ENCODE peak calls at places on chromosomes 1 and 21, in eight cellular contexts. One of them, this sample, is unnamed.

GRCh38 chr1:116559304-116559761 is 11.5 kb downstream of the CD58 start:
- DNase-seq in epithelial cell of esophagus: no peak
- DNase-seq in stimulated activated CD8-positive, alpha-beta memory T cell treated with anti-CD3 and anti-CD28 coated beads, Interleukin-4, amount 100 ng/mL, for 4 hours: no peak
- DNase-seq in NCI-H748 treated with DMSO at 0.1 percent for 48 hours: no peak
- DNase-seq in NCI-H2171 treated with DMSO at 0.1 percent for 48 hours: no peak
- DNase-seq in RWPE1: no peak
- DNase-seq in H7: no peak
- DNase-seq in heart left ventricle: no peak
- DNase-seq in this sample: no peak

GRCh38 chr1:48870596-48870995 is 93.9 kb upstream of the BEND5 start:
- DNase-seq in stimulated activated CD8-positive, alpha-beta memory T cell treated with anti-CD3 and anti-CD28 coated beads, Interleukin-4, amount 100 ng/mL, for 4 hours: no peak
- DNase-seq in H7: no peak
- DNase-seq in heart left ventricle: no peak
- DNase-seq in NCI-H748 treated with DMSO at 0.1 percent for 48 hours: peak; percentile 30
- DNase-seq in RWPE1: no peak
- DNase-seq in NCI-H2171 treated with DMSO at 0.1 percent for 48 hours: peak; percentile 35
- DNase-seq in epithelial cell of esophagus: peak; percentile 47
- DNase-seq in this sample: no peak

GRCh38 chr1:22290611-22291010 is 147.7 kb upstream of the WNT4 start:
- DNase-seq in heart left ventricle: no peak
- DNase-seq in NCI-H748 treated with DMSO at 0.1 percent for 48 hours: no peak
- DNase-seq in RWPE1: no peak
- DNase-seq in NCI-H2171 treated with DMSO at 0.1 percent for 48 hours: no peak
- DNase-seq in stimulated activated CD8-positive, alpha-beta memory T cell treated with anti-CD3 and anti-CD28 coated beads, Interleukin-4, amount 100 ng/mL, for 4 hours: no peak
- DNase-seq in epithelial cell of esophagus: no peak
- DNase-seq in H7: peak; percentile 24
- DNase-seq in this sample: no peak

GRCh38 chr1:3543076-3544049 is 67.9 kb downstream of the MEGF6 start:
- DNase-seq in NCI-H2171 treated with DMSO at 0.1 percent for 48 hours: no peak
- DNase-seq in RWPE1: peak; percentile 87
- DNase-seq in H7: peak; percentile 86
- DNase-seq in epithelial cell of esophagus: peak; percentile 37
- DNase-seq in NCI-H748 treated with DMSO at 0.1 percent for 48 hours: no peak
- DNase-seq in stimulated activated CD8-positive, alpha-beta memory T cell treated with anti-CD3 and anti-CD28 coated beads, Interleukin-4, amount 100 ng/mL, for 4 hours: no peak
- DNase-seq in heart left ventricle: no peak
- DNase-seq in this sample: peak; percentile 35

GRCh38 chr21:45374826-45375455 is 30.0 kb upstream of the COL18A1 start:
- DNase-seq in H7: no peak
- DNase-seq in NCI-H2171 treated with DMSO at 0.1 percent for 48 hours: no peak
- DNase-seq in RWPE1: no peak
- DNase-seq in stimulated activated CD8-positive, alpha-beta memory T cell treated with anti-CD3 and anti-CD28 coated beads, Interleukin-4, amount 100 ng/mL, for 4 hours: no peak
- DNase-seq in epithelial cell of esophagus: no peak
- DNase-seq in heart left ventricle: no peak
- DNase-seq in NCI-H748 treated with DMSO at 0.1 percent for 48 hours: no peak
- DNase-seq in this sample: no peak

GRCh38 chr1:14504517-14504916 is 94.0 kb upstream of the KAZN start:
- DNase-seq in stimulated activated CD8-positive, alpha-beta memory T cell treated with anti-CD3 and anti-CD28 coated beads, Interleukin-4, amount 100 ng/mL, for 4 hours: no peak
- DNase-seq in epithelial cell of esophagus: no peak
- DNase-seq in RWPE1: no peak
- DNase-seq in H7: no peak
- DNase-seq in NCI-H748 treated with DMSO at 0.1 percent for 48 hours: no peak
- DNase-seq in NCI-H2171 treated with DMSO at 0.1 percent for 48 hours: no peak
- DNase-seq in heart left ventricle: no peak
- DNase-seq in this sample: no peak

GRCh38 chr1:232709339-232709738 is 79.4 kb upstream of the SIPA1L2 start:
- DNase-seq in NCI-H2171 treated with DMSO at 0.1 percent for 48 hours: no peak
- DNase-seq in stimulated activated CD8-positive, alpha-beta memory T cell treated with anti-CD3 and anti-CD28 coated beads, Interleukin-4, amount 100 ng/mL, for 4 hours: no peak
- DNase-seq in heart left ventricle: no peak
- DNase-seq in H7: no peak
- DNase-seq in RWPE1: peak; percentile 24
- DNase-seq in epithelial cell of esophagus: peak; percentile 67
- DNase-seq in NCI-H748 treated with DMSO at 0.1 percent for 48 hours: no peak
- DNase-seq in this sample: peak; percentile 36

GRCh38 chr1:13550663-13551062 is 33.0 kb upstream of the PDPN start:
- DNase-seq in NCI-H2171 treated with DMSO at 0.1 percent for 48 hours: no peak
- DNase-seq in RWPE1: no peak
- DNase-seq in heart left ventricle: no peak
- DNase-seq in stimulated activated CD8-positive, alpha-beta memory T cell treated with anti-CD3 and anti-CD28 coated beads, Interleukin-4, amount 100 ng/mL, for 4 hours: no peak
- DNase-seq in epithelial cell of esophagus: no peak
- DNase-seq in H7: no peak
- DNase-seq in NCI-H748 treated with DMSO at 0.1 percent for 48 hours: no peak
- DNase-seq in this sample: no peak

GRCh38 chr21:25872271-25872670 is 137.5 kb downstream of the GABPA start:
- DNase-seq in stimulated activated CD8-positive, alpha-beta memory T cell treated with anti-CD3 and anti-CD28 coated beads, Interleukin-4, amount 100 ng/mL, for 4 hours: no peak
- DNase-seq in H7: peak; percentile 51
- DNase-seq in epithelial cell of esophagus: no peak
- DNase-seq in NCI-H2171 treated with DMSO at 0.1 percent for 48 hours: no peak
- DNase-seq in RWPE1: no peak
- DNase-seq in NCI-H748 treated with DMSO at 0.1 percent for 48 hours: no peak
- DNase-seq in heart left ventricle: no peak
- DNase-seq in this sample: no peak

GRCh38 chr1:227059076-227059475 is 119.0 kb downstream of the COQ8A start:
- DNase-seq in H7: no peak
- DNase-seq in epithelial cell of esophagus: no peak
- DNase-seq in NCI-H2171 treated with DMSO at 0.1 percent for 48 hours: no peak
- DNase-seq in NCI-H748 treated with DMSO at 0.1 percent for 48 hours: no peak
- DNase-seq in heart left ventricle: no peak
- DNase-seq in stimulated activated CD8-positive, alpha-beta memory T cell treated with anti-CD3 and anti-CD28 coated beads, Interleukin-4, amount 100 ng/mL, for 4 hours: no peak
- DNase-seq in RWPE1: no peak
- DNase-seq in this sample: no peak

GRCh38 chr1:17274186-17275170 is 25.6 kb downstream of the PADI3 start:
- DNase-seq in heart left ventricle: peak; percentile 30
- DNase-seq in epithelial cell of esophagus: peak; percentile 57
- DNase-seq in stimulated activated CD8-positive, alpha-beta memory T cell treated with anti-CD3 and anti-CD28 coated beads, Interleukin-4, amount 100 ng/mL, for 4 hours: no peak
- DNase-seq in NCI-H2171 treated with DMSO at 0.1 percent for 48 hours: no peak
- DNase-seq in H7: peak; percentile 94
- DNase-seq in NCI-H748 treated with DMSO at 0.1 percent for 48 hours: no peak
- DNase-seq in RWPE1: peak; percentile 32
- DNase-seq in this sample: no peak

GRCh38 chr1:223504741-223505140 is 111.5 kb downstream of the CCDC185 start:
- DNase-seq in NCI-H2171 treated with DMSO at 0.1 percent for 48 hours: no peak
- DNase-seq in epithelial cell of esophagus: peak; percentile 96
- DNase-seq in NCI-H748 treated with DMSO at 0.1 percent for 48 hours: no peak
- DNase-seq in RWPE1: peak; percentile 92
- DNase-seq in heart left ventricle: no peak
- DNase-seq in H7: no peak
- DNase-seq in stimulated activated CD8-positive, alpha-beta memory T cell treated with anti-CD3 and anti-CD28 coated beads, Interleukin-4, amount 100 ng/mL, for 4 hours: no peak
- DNase-seq in this sample: no peak

GRCh38 chr21:44375686-44376320 is 22.4 kb downstream of the TRPM2 start:
- DNase-seq in H7: no peak
- DNase-seq in NCI-H748 treated with DMSO at 0.1 percent for 48 hours: no peak
- DNase-seq in NCI-H2171 treated with DMSO at 0.1 percent for 48 hours: no peak
- DNase-seq in heart left ventricle: no peak
- DNase-seq in epithelial cell of esophagus: no peak
- DNase-seq in RWPE1: no peak
- DNase-seq in stimulated activated CD8-positive, alpha-beta memory T cell treated with anti-CD3 and anti-CD28 coated beads, Interleukin-4, amount 100 ng/mL, for 4 hours: no peak
- DNase-seq in this sample: no peak

GRCh38 chr1:212727386-212728181 is 27.9 kb upstream of the BATF3 start:
- DNase-seq in heart left ventricle: no peak
- DNase-seq in stimulated activated CD8-positive, alpha-beta memory T cell treated with anti-CD3 and anti-CD28 coated beads, Interleukin-4, amount 100 ng/mL, for 4 hours: no peak
- DNase-seq in RWPE1: no peak
- DNase-seq in H7: no peak
- DNase-seq in NCI-H2171 treated with DMSO at 0.1 percent for 48 hours: no peak
- DNase-seq in epithelial cell of esophagus: no peak
- DNase-seq in NCI-H748 treated with DMSO at 0.1 percent for 48 hours: no peak
- DNase-seq in this sample: no peak

GRCh38 chr1:201608635-201609395 is 69.9 kb downstream of the NAV1 start:
- DNase-seq in NCI-H748 treated with DMSO at 0.1 percent for 48 hours: no peak
- DNase-seq in RWPE1: no peak
- DNase-seq in NCI-H2171 treated with DMSO at 0.1 percent for 48 hours: peak; percentile 12
- DNase-seq in epithelial cell of esophagus: no peak
- DNase-seq in heart left ventricle: no peak
- DNase-seq in stimulated activated CD8-positive, alpha-beta memory T cell treated with anti-CD3 and anti-CD28 coated beads, Interleukin-4, amount 100 ng/mL, for 4 hours: no peak
- DNase-seq in H7: no peak
- DNase-seq in this sample: peak; percentile 52

GRCh38 chr1:45322486-45323040 is 4.1 kb upstream of the HPDL start:
- DNase-seq in heart left ventricle: no peak
- DNase-seq in NCI-H748 treated with DMSO at 0.1 percent for 48 hours: no peak
- DNase-seq in epithelial cell of esophagus: no peak
- DNase-seq in H7: no peak
- DNase-seq in NCI-H2171 treated with DMSO at 0.1 percent for 48 hours: no peak
- DNase-seq in stimulated activated CD8-positive, alpha-beta memory T cell treated with anti-CD3 and anti-CD28 coated beads, Interleukin-4, amount 100 ng/mL, for 4 hours: no peak
- DNase-seq in RWPE1: no peak
- DNase-seq in this sample: no peak

GRCh38 chr1:69777933-69778332 is 210.2 kb downstream of the LRRC7 start:
- DNase-seq in NCI-H748 treated with DMSO at 0.1 percent for 48 hours: no peak
- DNase-seq in H7: no peak
- DNase-seq in RWPE1: no peak
- DNase-seq in NCI-H2171 treated with DMSO at 0.1 percent for 48 hours: no peak
- DNase-seq in heart left ventricle: no peak
- DNase-seq in epithelial cell of esophagus: peak; percentile 8
- DNase-seq in stimulated activated CD8-positive, alpha-beta memory T cell treated with anti-CD3 and anti-CD28 coated beads, Interleukin-4, amount 100 ng/mL, for 4 hours: no peak
- DNase-seq in this sample: no peak

GRCh38 chr1:225915538-225915991 is 8.5 kb downstream of the PYCR2 start:
- DNase-seq in H7: peak; percentile 22
- DNase-seq in epithelial cell of esophagus: peak; percentile 73
- DNase-seq in NCI-H748 treated with DMSO at 0.1 percent for 48 hours: peak; percentile 7
- DNase-seq in RWPE1: no peak
- DNase-seq in heart left ventricle: no peak
- DNase-seq in NCI-H2171 treated with DMSO at 0.1 percent for 48 hours: peak; percentile 92
- DNase-seq in stimulated activated CD8-positive, alpha-beta memory T cell treated with anti-CD3 and anti-CD28 coated beads, Interleukin-4, amount 100 ng/mL, for 4 hours: no peak
- DNase-seq in this sample: no peak

GRCh38 chr21:45482899-45483821 is 59.1 kb downstream of the SLC19A1 start:
- DNase-seq in epithelial cell of esophagus: no peak
- DNase-seq in heart left ventricle: no peak
- DNase-seq in NCI-H2171 treated with DMSO at 0.1 percent for 48 hours: no peak
- DNase-seq in H7: no peak
- DNase-seq in RWPE1: no peak
- DNase-seq in NCI-H748 treated with DMSO at 0.1 percent for 48 hours: no peak
- DNase-seq in stimulated activated CD8-positive, alpha-beta memory T cell treated with anti-CD3 and anti-CD28 coated beads, Interleukin-4, amount 100 ng/mL, for 4 hours: no peak
- DNase-seq in this sample: no peak